ENCODE peak calls at places on chromosome 20, in four cellular contexts. G is NCI-H69, N is memory B cell, Z is COR-L47. Q is an unnamed sample.

GRCh38 chr20:7301807-7302206 is 534.3 kb downstream of the BMP2 start:
- DNase-seq in G (no peak), N (no peak), Z (no peak), Q (no peak)

GRCh38 chr20:5085380-5085779 is 34.4 kb downstream of the PCNA start:
- DNase-seq in G (no peak), N (no peak), Z (no peak), Q (no peak)

GRCh38 chr20:33099842-33100538 is 20.5 kb downstream of the BPIFB4 start:
- DNase-seq in G (no peak), N (no peak), Z (no peak), Q (no peak)

GRCh38 chr20:19827818-19828217 is 69.8 kb downstream of the RIN2 start:
- DNase-seq in G (no peak), N (no peak), Z (no peak), Q (no peak)

GRCh38 chr20:23207826-23208555 is 121.9 kb upstream of the CD93 start:
- DNase-seq in G (no peak), N (no peak), Z (no peak), Q (no peak)

GRCh38 chr20:50381771-50382593 is 128.2 kb upstream of the PTPN1 start:
- DNase-seq in G (no peak), N (no peak), Z (no peak), Q (no peak)

GRCh38 chr20:4897600-4897999 is 103.7 kb downstream of the SLC23A2 start:
- DNase-seq in G (no peak), N (no peak), Z (no peak), Q (no peak)

GRCh38 chr20:2602046-2602735 is 50.2 kb upstream of the NOP56 start:
- DNase-seq in G (no peak), N (no peak), Z (no peak), Q (no peak)

GRCh38 chr20:45044084-45044573 is 56.8 kb downstream of the KCNS1 start:
- DNase-seq in G (peak), N (peak), Z (peak), Q (no peak)

GRCh38 chr20:5544175-5544574 is 206.0 kb upstream of the SHLD1 start:
- DNase-seq in G (no peak), N (no peak), Z (no peak), Q (no peak)

GRCh38 chr20:63698739-63699465 is 2.5 kb downstream of the TNFRSF6B start:
- DNase-seq in G (peak), N (no peak), Z (no peak), Q (peak)

GRCh38 chr20:754904-755303 is 13.4 kb downstream of the SLC52A3 start:
- DNase-seq in G (no peak), N (no peak), Z (no peak), Q (no peak)

GRCh38 chr20:22346716-22347115 is 237.7 kb downstream of the FOXA2 start:
- DNase-seq in G (no peak), N (no peak), Z (no peak), Q (no peak)

GRCh38 chr20:45899041-45899835 is 8.1 kb downstream of the CTSA start:
- DNase-seq in G (no peak), N (no peak), Z (no peak), Q (no peak)

GRCh38 chr20:54499111-54499510 is 23.7 kb downstream of the DOK5 start:
- DNase-seq in G (no peak), N (no peak), Z (no peak), Q (no peak)

GRCh38 chr20:10115021-10115420 is 80.2 kb downstream of the ANKEF1 start:
- DNase-seq in G (no peak), N (no peak), Z (no peak), Q (no peak)

GRCh38 chr20:251352-251751 is 6.2 kb upstream of the DEFB132 start:
- DNase-seq in G (no peak), N (no peak), Z (no peak), Q (no peak)

GRCh38 chr20:7758436-7758835 is 181.8 kb downstream of the HAO1 start:
- DNase-seq in G (no peak), N (no peak), Z (no peak), Q (no peak)

GRCh38 chr20:50077818-50078601 is 34.9 kb downstream of the UBE2V1 start:
- DNase-seq in G (no peak), N (no peak), Z (no peak), Q (no peak)

GRCh38 chr20:24784607-24785006 is 164.5 kb upstream of the CST7 start:
- DNase-seq in G (no peak), N (no peak), Z (no peak), Q (no peak)

GRCh38 chr20:34579936-34580587 is 21.5 kb downstream of the MAP1LC3A start:
- DNase-seq in G (peak), N (no peak), Z (no peak), Q (no peak)

GRCh38 chr20:48025061-48025515 is 239.8 kb upstream of the SULF2 start:
- DNase-seq in G (no peak), N (no peak), Z (no peak), Q (no peak)

GRCh38 chr20:32034581-32035397 is 17.3 kb upstream of the HCK start:
- DNase-seq in G (peak), N (no peak), Z (no peak), Q (no peak)

GRCh38 chr20:60697252-60697651 is 554.8 kb upstream of the CDH4 start:
- DNase-seq in G (no peak), N (no peak), Z (no peak), Q (no peak)

GRCh38 chr20:36653456-36653855 is 7.5 kb upstream of the SLA2 start:
- DNase-seq in G (no peak), N (no peak), Z (no peak), Q (no peak)

GRCh38 chr20:53154540-53154939 is 182.4 kb downstream of the TSHZ2 start:
- DNase-seq in G (no peak), N (no peak), Z (no peak), Q (no peak)

GRCh38 chr20:47113362-47114118 is 218.9 kb downstream of the EYA2 start:
- DNase-seq in G (no peak), N (no peak), Z (no peak), Q (no peak)

GRCh38 chr20:53030061-53030460 is 57.9 kb downstream of the TSHZ2 start:
- DNase-seq in G (no peak), N (no peak), Z (no peak), Q (no peak)

GRCh38 chr20:12318043-12318442 is 400.4 kb downstream of the BTBD3 start:
- DNase-seq in G (no peak), N (no peak), Z (no peak), Q (no peak)

GRCh38 chr20:56995635-56996075 is 270.8 kb downstream of the BMP7 start:
- DNase-seq in G (no peak), N (no peak), Z (no peak), Q (peak)

GRCh38 chr20:59153832-59154231 is 9.8 kb upstream of the ZNF831 start:
- DNase-seq in G (no peak), N (no peak), Z (no peak), Q (no peak)

GRCh38 chr20:38604873-38605303 is 3.3 kb downstream of the ARHGAP40 start:
- DNase-seq in G (no peak), N (no peak), Z (no peak), Q (no peak)

GRCh38 chr20:13008761-13009681 is at the start of gene SPTLC3:
- DNase-seq in G (peak), N (no peak), Z (no peak), Q (no peak)

GRCh38 chr20:47146703-47147102 is 209.8 kb downstream of the ZMYND8 start:
- DNase-seq in G (no peak), N (no peak), Z (no peak), Q (no peak)

GRCh38 chr20:35597186-35597585 is 18.4 kb upstream of the SPAG4 start:
- DNase-seq in G (no peak), N (no peak), Z (no peak), Q (no peak)

GRCh38 chr20:33419140-33419974 is 18.0 kb upstream of the CDK5RAP1 start:
- DNase-seq in G (no peak), N (no peak), Z (no peak), Q (no peak)

GRCh38 chr20:46139243-46139889 is 21.3 kb downstream of the CD40 start:
- DNase-seq in G (peak), N (no peak), Z (peak), Q (no peak)

GRCh38 chr20:32977281-32978008 is 26.8 kb downstream of the SUN5 start:
- DNase-seq in G (no peak), N (no peak), Z (no peak), Q (no peak)

GRCh38 chr20:25549866-25550477 is 35.4 kb downstream of the NINL start:
- DNase-seq in G (no peak), N (no peak), Z (no peak), Q (no peak)

Q was measured in GM12892.